ENCODE peak calls at places on chromosomes 4 and X, in six cellular contexts. V, B, M, Z, A and K are unnamed samples.

GRCh38 chr4:108744307-108744706 is 18.5 kb downstream of the ETNPPL start:
- DNase-seq in Z (no peak), B (no peak), V (no peak), M (no peak), A (no peak), K (no peak)

GRCh38 chr4:177006331-177006730 is 213.6 kb upstream of the VEGFC start:
- DNase-seq in B (no peak), V (no peak), Z (no peak), A (no peak), M (no peak), K (no peak)

GRCh38 chr4:108143515-108143914 is 25.2 kb downstream of the LEF1 start:
- DNase-seq in Z (no peak), B (no peak), M (no peak), V (no peak), A (no peak), K (no peak)

GRCh38 chr4:81512945-81513584 is 41.4 kb upstream of the RASGEF1B start:
- DNase-seq in M (no peak), A (no peak), V (no peak), Z (no peak), B (no peak), K (no peak)

GRCh38 chr4:130486841-130487240 is 1390.9 kb downstream of the C4orf33 start:
- DNase-seq in M (no peak), B (no peak), Z (no peak), A (no peak), V (no peak), K (no peak)

GRCh38 chr4:104693601-104694201 is 199.0 kb upstream of the CXXC4 start:
- DNase-seq in Z (no peak), A (no peak), V (no peak), M (no peak), B (peak), K (no peak)

GRCh38 chr4:127782275-127783025 is at the start of gene HSPA4L:
- DNase-seq in V (peak), Z (peak), A (peak), B (peak), M (peak), K (no peak)

GRCh38 chr4:164412246-164412645 is 341.7 kb upstream of the SMIM31 start:
- DNase-seq in A (no peak), M (no peak), V (no peak), B (no peak), Z (no peak), K (no peak)

GRCh38 chrX:137424679-137425078 is 141.2 kb upstream of the ZIC3 start:
- DNase-seq in A (no peak), B (no peak), V (no peak), M (no peak), Z (no peak), K (no peak)

DNA sequence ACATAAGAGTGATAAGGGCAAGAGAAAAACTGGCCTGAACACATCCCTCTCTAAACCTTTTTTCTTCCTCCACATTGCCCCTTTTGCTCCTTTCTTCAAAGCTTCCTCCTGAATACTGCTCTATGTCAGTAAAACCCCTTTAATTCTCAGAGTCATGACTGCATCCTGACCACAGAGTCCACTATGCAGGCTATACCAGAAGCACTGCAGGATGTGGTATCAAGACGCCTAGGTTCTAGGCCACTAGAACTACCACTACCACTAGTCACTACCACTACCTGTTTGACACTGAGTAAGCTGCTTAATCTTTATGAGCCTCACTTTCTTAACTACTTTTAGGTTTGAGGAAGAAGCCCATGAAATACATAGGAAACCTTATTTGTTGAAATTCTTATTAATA is 38.7 kb downstream of the ARHGEF9 start:
- DNase-seq in B (no peak), V (no peak), M (no peak), A (no peak), Z (no peak), K (no peak)
- H3K27ac ChIP-seq in B (no peak), V (no peak), M (no peak), A (no peak), Z (no peak), K (no peak)

GRCh38 chr4:41539711-41540110 is 1.8 kb downstream of the LIMCH1 start:
- DNase-seq in M (no peak), B (no peak), V (no peak), A (no peak), Z (no peak), K (no peak)
- H3K27ac ChIP-seq in M (peak), B (no peak), V (peak), A (no peak), Z (peak), K (no peak)

GRCh38 chr4:95541094-95541493 is 7.7 kb downstream of the UNC5C start:
- DNase-seq in B (no peak), A (no peak), V (no peak), M (no peak), Z (no peak), K (no peak)

GRCh38 chr4:95537967-95538485 is 10.7 kb downstream of the UNC5C start:
- DNase-seq in A (no peak), V (no peak), Z (no peak), B (no peak), M (no peak), K (no peak)

GRCh38 chr4:95539056-95539455 is 9.7 kb downstream of the UNC5C start:
- DNase-seq in Z (no peak), A (no peak), M (no peak), B (no peak), V (no peak), K (no peak)

GRCh38 chr4:95541889-95542607 is 6.7 kb downstream of the UNC5C start:
- DNase-seq in M (no peak), V (no peak), A (no peak), Z (no peak), B (no peak), K (no peak)

DNA sequence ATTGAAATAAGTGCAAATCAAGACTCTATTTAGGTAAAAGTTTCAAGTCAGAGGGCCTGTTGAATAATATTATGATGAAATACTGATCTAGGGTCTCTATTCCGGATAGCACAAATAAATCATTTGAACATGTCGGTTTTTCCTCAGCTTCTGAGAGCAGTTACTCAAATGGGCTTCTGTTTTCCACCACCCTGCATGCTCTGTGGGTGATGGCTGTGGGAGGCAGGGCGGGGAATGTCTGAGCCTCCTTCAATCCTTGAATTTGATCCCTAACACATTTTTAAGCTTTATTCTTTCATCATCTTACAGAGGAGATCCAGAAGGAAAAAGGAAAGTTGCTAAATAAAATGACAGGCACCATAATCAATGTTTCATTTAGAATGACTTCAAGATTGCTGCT is 8.5 kb downstream of the UNC5C start:
- DNase-seq in V (no peak), B (no peak), A (no peak), Z (no peak), M (no peak), K (no peak)
- H3K27ac ChIP-seq in V (no peak), B (no peak), A (no peak), Z (peak), M (no peak), K (no peak)

GRCh38 chr4:138037716-138038115 is 204.4 kb downstream of the SLC7A11 start:
- DNase-seq in Z (no peak), M (no peak), A (peak), V (no peak), B (no peak), K (no peak)
- H3K27ac ChIP-seq in Z (no peak), M (no peak), A (no peak), V (no peak), B (no peak), K (no peak)

GRCh38 chr4:140626982-140627381 is 58.2 kb upstream of the UCP1 start:
- DNase-seq in Z (no peak), M (no peak), B (no peak), A (no peak), V (no peak), K (no peak)
- H3K27ac ChIP-seq in Z (no peak), M (no peak), B (no peak), A (no peak), V (no peak), K (no peak)

DNA sequence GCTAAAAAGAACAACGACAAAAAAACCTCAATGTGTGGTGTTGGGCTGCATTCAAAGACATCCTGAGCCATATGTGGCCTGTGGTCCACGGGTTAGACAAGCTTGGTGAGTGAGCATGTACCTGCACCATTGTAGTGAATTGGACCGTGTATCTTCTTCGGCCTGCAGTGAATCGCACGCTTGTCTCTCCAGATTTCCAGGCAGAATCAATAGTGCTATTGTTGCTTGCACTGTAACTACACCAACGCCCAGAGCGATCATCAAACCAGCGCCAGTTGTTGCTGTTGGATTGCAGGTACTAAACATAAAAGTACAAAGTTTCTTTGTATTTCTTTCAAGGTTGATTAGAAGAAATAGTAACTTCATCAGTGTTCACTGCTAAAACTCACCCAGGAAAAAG is 101.6 kb downstream of the HUWE1 start:
- DNase-seq in B (no peak), A (no peak), Z (no peak), V (no peak), M (no peak), K (no peak)
- H3K27ac ChIP-seq in B (no peak), A (no peak), Z (no peak), V (no peak), M (no peak), K (no peak)

GRCh38 chr4:6324999-6325790 is 55.5 kb downstream of the WFS1 start:
- DNase-seq in M (peak), Z (peak), B (no peak), A (peak), V (no peak), K (no peak)
- H3K27ac ChIP-seq in M (peak), Z (peak), B (no peak), A (no peak), V (no peak), K (no peak)